ENCODE peak calls at places on chromosome 10, in ten cellular contexts. E, U, B, T, R, G, H, W, Q and Y are unnamed samples.

GRCh38 chr10:31318382-31318853 is 598 bp upstream of the ZEB1 start:
- DNase-seq in E (peak), U (peak), B (peak), T (peak), R (no peak), G (peak), H (peak), W (peak), Q (no peak), Y (no peak)

GRCh38 chr10:22805304-22805703 is 90.9 kb upstream of the PIP4K2A start:
- DNase-seq in E (no peak), U (no peak), B (no peak), T (peak), R (no peak), G (no peak), H (peak), W (peak), Q (no peak), Y (no peak)

GRCh38 chr10:79346388-79347225 is 662 bp upstream of the PPIF start:
- DNase-seq in E (no peak), U (peak), B (no peak), T (no peak), R (no peak), G (peak), H (no peak), W (no peak), Q (no peak), Y (no peak)

GRCh38 chr10:96416643-96417042 is 57.8 kb upstream of the OPALIN start:
- DNase-seq in E (no peak), U (no peak), B (no peak), T (peak), R (peak), G (no peak), H (no peak), W (peak), Q (no peak), Y (no peak)

GRCh38 chr10:91796332-91797076 is 1.7 kb upstream of the TNKS2 start:
- DNase-seq in E (peak), U (peak), B (peak), T (peak), R (peak), G (peak), H (peak), W (no peak), Q (peak), Y (peak)

GRCh38 chr10:32958085-32958991 is at the start of gene ITGB1:
- DNase-seq in E (peak), U (peak), B (peak), T (peak), R (peak), G (peak), H (peak), W (peak), Q (peak), Y (peak)

GRCh38 chr10:84204122-84204521 is 9.8 kb downstream of the CDHR1 start:
- DNase-seq in E (peak), U (peak), B (no peak), T (no peak), R (no peak), G (peak), H (no peak), W (no peak), Q (no peak), Y (no peak)

GRCh38 chr10:132100556-132101349 is 35.0 kb downstream of the JAKMIP3 start:
- DNase-seq in E (no peak), U (no peak), B (no peak), T (no peak), R (no peak), G (no peak), H (no peak), W (no peak), Q (no peak), Y (peak)

GRCh38 chr10:77505431-77506334 is 131.9 kb downstream of the KCNMA1 start:
- DNase-seq in E (no peak), U (no peak), B (no peak), T (peak), R (no peak), G (no peak), H (no peak), W (peak), Q (no peak), Y (no peak)

GRCh38 chr10:131669838-131670237 is 231.0 kb upstream of the PPP2R2D start:
- DNase-seq in E (no peak), U (no peak), B (no peak), T (no peak), R (no peak), G (no peak), H (no peak), W (no peak), Q (no peak), Y (no peak)

DNA sequence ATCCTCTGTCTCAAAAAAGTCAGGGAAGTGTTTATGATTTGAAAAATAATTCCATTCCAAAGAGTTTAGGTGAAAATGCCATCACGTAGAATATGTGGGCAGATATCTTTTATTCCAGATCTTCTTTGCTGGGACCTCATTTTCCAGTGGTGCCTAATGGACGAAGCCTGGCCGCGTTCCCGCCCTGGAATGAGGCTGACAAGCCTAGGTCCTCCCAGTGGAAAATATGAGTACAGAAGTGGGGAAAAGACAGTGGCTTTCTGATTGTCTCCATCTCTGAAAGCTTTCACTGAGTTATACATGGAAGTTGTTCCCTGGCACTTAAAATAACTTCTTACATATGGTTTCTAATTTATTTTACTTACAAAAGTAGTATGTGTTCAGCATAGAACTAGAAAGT is 139.4 kb downstream of the TACC2 start:
- DNase-seq in E (no peak), U (no peak), B (no peak), T (no peak), R (peak), G (no peak), H (peak), W (peak), Q (no peak), Y (no peak)
- TF ChIP-seq CTCF in E (no peak), U (no peak), B (no peak), T (no peak), R (no peak), G (no peak), H (no peak), W (peak), Q (no peak), Y (no peak)

GRCh38 chr10:48649349-48649944 is 35.2 kb upstream of the WDFY4 start:
- DNase-seq in E (no peak), U (no peak), B (no peak), T (no peak), R (no peak), G (no peak), H (no peak), W (no peak), Q (no peak), Y (no peak)
- TF ChIP-seq CTCF in E (no peak), U (no peak), B (no peak), T (peak), R (no peak), G (peak), H (no peak), W (no peak), Q (no peak), Y (no peak)

GRCh38 chr10:133251388-133252222 is 13.9 kb downstream of the VENTX start:
- DNase-seq in E (no peak), U (no peak), B (no peak), T (no peak), R (no peak), G (no peak), H (no peak), W (no peak), Q (no peak), Y (no peak)

GRCh38 chr10:133249975-133250754 is 12.5 kb downstream of the VENTX start:
- DNase-seq in E (no peak), U (no peak), B (no peak), T (no peak), R (no peak), G (no peak), H (no peak), W (peak), Q (no peak), Y (no peak)

GRCh38 chr10:133247681-133248333 is 10.2 kb downstream of the VENTX start:
- DNase-seq in E (no peak), U (no peak), B (no peak), T (no peak), R (no peak), G (no peak), H (no peak), W (no peak), Q (no peak), Y (no peak)

GRCh38 chr10:133248334-133248715 is 10.7 kb downstream of the VENTX start:
- DNase-seq in E (no peak), U (no peak), B (no peak), T (no peak), R (no peak), G (no peak), H (no peak), W (no peak), Q (no peak), Y (no peak)

GRCh38 chr10:133249094-133249780 is 11.6 kb downstream of the VENTX start:
- DNase-seq in E (no peak), U (no peak), B (no peak), T (no peak), R (no peak), G (no peak), H (no peak), W (no peak), Q (no peak), Y (no peak)
- TF ChIP-seq CTCF in E (peak), U (no peak), B (peak), T (no peak), R (no peak), G (no peak), H (no peak), W (no peak), Q (no peak), Y (no peak)

DNA sequence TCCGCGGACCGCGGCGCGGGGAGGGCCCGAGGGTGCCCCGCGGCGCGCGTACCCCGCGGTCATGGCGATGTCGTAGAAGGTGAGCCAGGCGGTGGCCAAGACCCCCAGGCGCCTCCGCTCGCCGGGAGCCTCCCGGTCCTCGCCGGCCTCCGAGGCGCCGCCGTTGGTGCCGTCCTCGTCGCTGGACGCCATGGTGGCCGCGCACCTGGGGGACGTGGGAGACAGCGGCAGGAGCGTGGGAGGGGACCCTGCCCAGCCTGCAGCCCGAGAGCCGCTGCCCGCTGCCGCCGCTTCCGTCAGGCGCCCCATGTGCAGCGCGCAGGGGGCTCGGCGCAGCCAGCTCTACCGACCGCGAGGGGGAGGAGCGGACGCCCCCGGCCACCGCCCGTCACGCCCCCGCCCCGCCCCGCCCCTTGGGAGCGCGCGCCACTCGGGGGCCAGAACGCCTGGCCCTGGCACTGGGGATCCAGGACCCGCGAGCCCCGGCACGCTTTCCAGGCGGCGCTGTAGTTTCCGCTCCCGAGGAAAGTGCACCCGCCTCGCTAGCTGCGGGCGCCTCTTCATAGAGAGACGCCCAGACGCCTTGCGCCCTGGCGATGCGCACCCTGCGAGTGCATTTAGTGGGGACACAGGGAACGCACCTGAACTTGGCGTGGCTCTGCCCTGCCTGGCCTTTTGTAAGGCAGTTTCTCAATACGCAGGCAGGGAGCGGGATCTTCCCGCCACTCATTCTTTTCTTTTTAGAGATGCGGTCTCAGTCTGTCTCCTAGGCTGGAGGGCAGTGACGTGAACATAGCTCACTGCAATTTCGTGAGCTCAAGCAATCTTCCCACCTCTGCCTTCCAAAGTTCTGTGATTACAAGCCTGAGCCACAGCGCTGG is at the start of gene HACD1:
- DNase-seq in E (peak), U (peak), B (peak), T (peak), R (peak), G (peak), H (peak), W (peak), Q (peak), Y (peak)
- TF ChIP-seq CTCF in E (no peak), U (peak), B (peak), T (peak), R (no peak), G (peak), H (no peak), W (no peak), Q (no peak), Y (no peak)

DNA sequence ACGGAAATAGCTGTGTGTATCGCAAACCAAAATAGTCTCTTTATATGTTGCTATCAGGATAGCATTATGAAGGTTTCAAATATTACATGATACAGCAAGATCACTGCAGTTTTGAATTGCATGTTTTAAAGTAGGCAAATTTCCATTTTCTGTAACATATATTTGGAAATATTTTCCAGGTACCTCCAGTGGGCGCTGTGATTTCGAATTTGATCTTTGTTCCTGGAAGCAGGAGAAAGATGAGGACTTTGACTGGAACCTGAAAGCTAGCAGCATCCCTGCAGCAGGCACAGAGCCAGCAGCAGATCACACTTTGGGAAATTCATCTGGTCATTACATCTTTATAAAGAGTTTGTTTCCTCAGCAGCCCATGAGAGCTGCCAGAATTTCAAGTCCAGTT is 299.0 kb downstream of the MALRD1 start:
- DNase-seq in E (no peak), U (no peak), B (no peak), T (peak), R (no peak), G (peak), H (no peak), W (peak), Q (peak), Y (peak)
- TF ChIP-seq CTCF in E (no peak), U (no peak), B (no peak), T (peak), R (no peak), G (peak), H (no peak), W (no peak), Q (peak), Y (peak)

GRCh38 chr10:59580257-59580863 is 129.3 kb downstream of the SLC16A9 start:
- DNase-seq in E (no peak), U (peak), B (no peak), T (peak), R (no peak), G (peak), H (no peak), W (peak), Q (no peak), Y (no peak)
- TF ChIP-seq CTCF in E (peak), U (peak), B (peak), T (peak), R (peak), G (peak), H (peak), W (peak), Q (peak), Y (peak)

DNA sequence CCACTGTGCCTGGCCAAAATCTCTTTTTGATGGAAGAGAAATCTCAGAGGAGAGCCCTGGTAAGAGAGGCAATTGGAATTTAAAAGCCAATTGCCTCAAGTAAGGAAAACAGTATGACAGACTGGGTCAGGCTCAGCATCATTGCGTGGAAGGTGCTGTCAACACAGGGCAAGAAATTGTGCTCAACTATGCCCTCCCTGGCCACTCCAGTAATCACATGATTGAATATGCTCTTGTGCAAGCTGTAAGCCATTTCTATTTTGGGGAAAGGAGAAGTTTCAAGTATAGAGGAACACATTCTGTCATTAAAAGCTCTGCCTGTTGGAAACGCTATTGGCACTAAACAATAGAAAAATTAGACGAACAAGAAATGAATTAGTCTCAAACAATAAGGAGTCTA is 1127.7 kb downstream of the REEP3 start:
- DNase-seq in E (no peak), U (peak), B (no peak), T (peak), R (no peak), G (peak), H (no peak), W (no peak), Q (no peak), Y (peak)
- TF ChIP-seq CTCF in E (peak), U (no peak), B (peak), T (no peak), R (no peak), G (peak), H (no peak), W (no peak), Q (no peak), Y (no peak)

DNA sequence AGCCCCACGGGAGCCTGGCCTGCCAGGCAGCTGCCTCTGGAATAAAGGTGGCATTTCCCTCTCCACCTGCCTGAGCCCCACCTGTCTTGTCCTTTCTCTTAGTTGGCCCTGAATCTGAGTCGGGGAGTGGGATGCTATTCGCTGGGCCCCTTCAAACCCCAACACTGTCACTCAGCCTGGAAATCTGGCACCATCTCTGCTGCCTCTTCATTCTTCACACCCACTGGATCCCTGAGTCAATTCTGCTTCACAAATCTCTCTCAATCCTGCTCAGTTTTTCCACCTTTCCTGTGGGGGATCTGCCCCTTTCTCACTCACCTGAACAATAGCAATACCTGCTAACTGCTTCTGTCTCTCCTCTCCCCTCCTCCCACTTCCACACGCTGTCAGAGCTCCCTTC is 10.6 kb downstream of the CRTAC1 start:
- DNase-seq in E (no peak), U (no peak), B (no peak), T (no peak), R (no peak), G (no peak), H (no peak), W (no peak), Q (no peak), Y (no peak)
- TF ChIP-seq CTCF in E (no peak), U (no peak), B (no peak), T (no peak), R (no peak), G (no peak), H (no peak), W (no peak), Q (no peak), Y (no peak)

DNA sequence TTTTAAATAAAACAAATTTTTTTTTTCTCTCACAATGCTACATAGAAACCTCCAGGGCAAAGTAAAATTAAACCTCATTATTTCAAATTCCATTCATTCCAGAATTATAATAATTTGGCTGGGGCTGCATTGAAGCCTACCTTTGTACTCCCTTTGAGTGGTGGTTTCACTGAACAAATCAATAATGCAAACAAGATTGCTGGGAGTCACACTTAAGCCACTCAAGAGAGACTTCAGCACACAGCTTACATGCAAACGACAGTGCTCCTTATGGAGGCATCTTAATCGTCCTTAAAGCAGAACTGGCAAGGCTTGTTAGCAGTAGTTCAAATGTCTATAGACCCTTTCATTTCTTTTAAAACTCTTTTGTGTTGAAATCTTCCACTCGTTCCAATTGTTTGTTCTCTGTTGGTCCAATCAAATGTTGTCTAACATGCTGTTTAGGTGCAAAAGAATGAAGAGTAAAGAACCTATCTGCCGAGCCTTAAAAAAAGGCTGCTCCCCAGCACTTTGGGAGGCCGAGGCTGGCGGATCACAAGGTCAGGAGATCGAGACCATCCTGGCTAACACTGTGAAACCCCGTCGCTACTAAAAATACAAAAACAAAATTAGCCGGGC is 294.9 kb downstream of the FGFR2 start:
- DNase-seq in E (no peak), U (no peak), B (no peak), T (no peak), R (no peak), G (no peak), H (no peak), W (no peak), Q (no peak), Y (no peak)
- TF ChIP-seq CTCF in E (no peak), U (no peak), B (no peak), T (no peak), R (no peak), G (no peak), H (no peak), W (no peak), Q (no peak), Y (no peak)